ENCODE peak calls at places on chromosomes 5 and 9, in four cellular contexts. G is posterior cingulate gyrus; K is Karpas-422; X is activated CD8-positive, alpha-beta T cell treated with anti-CD3 and anti-CD28 coated beads for 36 hours. D is an unnamed sample.

GRCh38 chr9:89794918-89795317 is 190.1 kb downstream of the GADD45G start:
- DNase-seq in K (no peak), G (no peak), X (no peak), D (no peak)

GRCh38 chr9:35882265-35882848 is 12.2 kb upstream of the OR13J1 start:
- DNase-seq in X (peak), K (peak), G (peak), D (peak)

GRCh38 chr5:6745706-6746217 is 32.5 kb downstream of the TENT4A start:
- DNase-seq in G (no peak), X (no peak), K (peak), D (no peak)

GRCh38 chr5:146745937-146746577 is 132.5 kb downstream of the PPP2R2B start:
- DNase-seq in G (no peak), X (no peak), K (no peak), D (no peak)

GRCh38 chr5:119470851-119471451 is 18.7 kb downstream of the HSD17B4 start:
- DNase-seq in G (no peak), X (peak), K (peak), D (no peak)

GRCh38 chr9:99555792-99556191 is 265.9 kb upstream of the NR4A3 start:
- DNase-seq in X (peak), G (no peak), K (no peak), D (no peak)

GRCh38 chr5:10460252-10460906 is 18.7 kb downstream of the ROPN1L start:
- DNase-seq in K (no peak), G (peak), X (no peak), D (peak)

GRCh38 chr9:107312651-107313050 is 29.6 kb downstream of the RAD23B start:
- DNase-seq in K (no peak), G (no peak), X (no peak), D (peak)

GRCh38 chr9:8208465-8208864 is 408.9 kb upstream of the DMAC1 start:
- DNase-seq in G (no peak), K (no peak), X (no peak), D (no peak)

D was measured in substantia nigra.